ENCODE peak calls at places on chromosomes 5 and 9, in four cellular contexts. One of them, this sample, is unnamed.

GRCh38 chr5:91176288-91177016 is 206.7 kb downstream of the ARRDC3 start:
- DNase-seq in heart left ventricle: no peak
- DNase-seq in mucosa of gallbladder: no peak
- DNase-seq in heart right ventricle: no peak
- DNase-seq in this sample: no peak

GRCh38 chr9:127446720-127447415 is 4.3 kb downstream of the RPL12 start:
- DNase-seq in heart left ventricle: no peak
- DNase-seq in mucosa of gallbladder: no peak
- DNase-seq in heart right ventricle: no peak
- DNase-seq in this sample: no peak

GRCh38 chr5:60332244-60333018 is 367.5 kb downstream of the DEPDC1B start:
- DNase-seq in heart left ventricle: no peak
- DNase-seq in mucosa of gallbladder: no peak
- DNase-seq in heart right ventricle: no peak
- DNase-seq in this sample: peak; percentile 23

GRCh38 chr9:35518212-35518917 is 28.5 kb downstream of the RUSC2 start:
- DNase-seq in heart left ventricle: no peak
- DNase-seq in mucosa of gallbladder: peak; percentile 79
- DNase-seq in heart right ventricle: no peak
- DNase-seq in this sample: peak; percentile 98

GRCh38 chr9:135032868-135033460 is 54.5 kb upstream of the OLFM1 start:
- DNase-seq in heart left ventricle: no peak
- DNase-seq in mucosa of gallbladder: no peak
- DNase-seq in heart right ventricle: no peak
- DNase-seq in this sample: no peak

GRCh38 chr5:148967783-148968182 is 95.1 kb downstream of the SH3TC2 start:
- DNase-seq in heart left ventricle: no peak
- DNase-seq in mucosa of gallbladder: peak; percentile 59
- DNase-seq in heart right ventricle: no peak
- DNase-seq in this sample: no peak

GRCh38 chr9:113446323-113446740 is 17.2 kb upstream of the RGS3 start:
- DNase-seq in heart left ventricle: no peak
- DNase-seq in mucosa of gallbladder: no peak
- DNase-seq in heart right ventricle: no peak
- DNase-seq in this sample: no peak

GRCh38 chr5:176533390-176533789 is 3.8 kb downstream of the RNF44 start:
- DNase-seq in heart left ventricle: peak; percentile 50
- DNase-seq in mucosa of gallbladder: no peak
- DNase-seq in heart right ventricle: no peak
- DNase-seq in this sample: no peak

GRCh38 chr9:74662616-74663015 is 165.5 kb downstream of the RORB start:
- DNase-seq in heart left ventricle: no peak
- DNase-seq in mucosa of gallbladder: no peak
- DNase-seq in heart right ventricle: no peak
- DNase-seq in this sample: no peak

GRCh38 chr5:82327961-82328360 is 49.8 kb upstream of the RPS23 start:
- DNase-seq in heart left ventricle: no peak
- DNase-seq in mucosa of gallbladder: no peak
- DNase-seq in heart right ventricle: no peak
- DNase-seq in this sample: no peak

GRCh38 chr9:135336722-135337490 is 142.7 kb upstream of the PPP1R26 start:
- DNase-seq in heart left ventricle: peak; percentile 1
- DNase-seq in mucosa of gallbladder: no peak
- DNase-seq in heart right ventricle: no peak
- DNase-seq in this sample: no peak

GRCh38 chr5:56123531-56124243 is 109.4 kb downstream of the ANKRD55 start:
- DNase-seq in heart left ventricle: peak; percentile 41
- DNase-seq in mucosa of gallbladder: peak; percentile 86
- DNase-seq in heart right ventricle: peak; percentile 56
- DNase-seq in this sample: peak; percentile 77

GRCh38 chr9:129500166-129500862 is 120.6 kb downstream of the C9orf50 start:
- DNase-seq in heart left ventricle: peak; percentile 40
- DNase-seq in mucosa of gallbladder: no peak
- DNase-seq in heart right ventricle: no peak
- DNase-seq in this sample: no peak

GRCh38 chr9:127567898-127568617 is 44.0 kb upstream of the STXBP1 start:
- DNase-seq in heart left ventricle: no peak
- DNase-seq in mucosa of gallbladder: no peak
- DNase-seq in heart right ventricle: no peak
- DNase-seq in this sample: no peak

GRCh38 chr9:137222190-137223077 is at the start of gene RNF208:
- DNase-seq in heart left ventricle: no peak
- DNase-seq in mucosa of gallbladder: no peak
- DNase-seq in heart right ventricle: no peak
- DNase-seq in this sample: no peak

GRCh38 chr9:38358390-38359296 is 33.9 kb upstream of the ALDH1B1 start:
- DNase-seq in heart left ventricle: no peak
- DNase-seq in mucosa of gallbladder: peak; percentile 38
- DNase-seq in heart right ventricle: no peak
- DNase-seq in this sample: no peak

GRCh38 chr9:22211588-22212360 is 202.7 kb upstream of the CDKN2B start:
- DNase-seq in heart left ventricle: no peak
- DNase-seq in mucosa of gallbladder: no peak
- DNase-seq in heart right ventricle: no peak
- DNase-seq in this sample: peak; percentile 86

GRCh38 chr9:98375138-98375726 is 119.8 kb upstream of the TBC1D2 start:
- DNase-seq in heart left ventricle: no peak
- DNase-seq in mucosa of gallbladder: no peak
- DNase-seq in heart right ventricle: no peak
- DNase-seq in this sample: peak; percentile 51

GRCh38 chr9:126834672-126835071 is 25.8 kb upstream of the ZBTB34 start:
- DNase-seq in heart left ventricle: no peak
- DNase-seq in mucosa of gallbladder: no peak
- DNase-seq in heart right ventricle: no peak
- DNase-seq in this sample: no peak

GRCh38 chr5:74149395-74149794 is 491.1 kb downstream of the ENC1 start:
- DNase-seq in heart left ventricle: no peak
- DNase-seq in mucosa of gallbladder: no peak
- DNase-seq in heart right ventricle: no peak
- DNase-seq in this sample: no peak

GRCh38 chr5:15702102-15702501 is 202.1 kb downstream of the FBXL7 start:
- DNase-seq in heart left ventricle: no peak
- DNase-seq in mucosa of gallbladder: no peak
- DNase-seq in heart right ventricle: no peak
- DNase-seq in this sample: peak; percentile 43

GRCh38 chr5:6660704-6661103 is 27.5 kb downstream of the SRD5A1 start:
- DNase-seq in heart left ventricle: no peak
- DNase-seq in mucosa of gallbladder: no peak
- DNase-seq in heart right ventricle: no peak
- DNase-seq in this sample: no peak

GRCh38 chr5:40166757-40167156 is 513.0 kb upstream of the PTGER4 start:
- DNase-seq in heart left ventricle: no peak
- DNase-seq in mucosa of gallbladder: no peak
- DNase-seq in heart right ventricle: no peak
- DNase-seq in this sample: no peak

GRCh38 chr5:80109549-80110478 is 74.7 kb downstream of the THBS4 start:
- DNase-seq in heart left ventricle: peak; percentile 77
- DNase-seq in mucosa of gallbladder: peak; percentile 65
- DNase-seq in heart right ventricle: peak; percentile 79
- DNase-seq in this sample: no peak

GRCh38 chr9:118059520-118060278 is 355.5 kb downstream of the TLR4 start:
- DNase-seq in heart left ventricle: peak; percentile 10
- DNase-seq in mucosa of gallbladder: peak; percentile 15
- DNase-seq in heart right ventricle: peak; percentile 20
- DNase-seq in this sample: peak; percentile 2

GRCh38 chr5:20231040-20231439 is 243.0 kb upstream of the CDH18 start:
- DNase-seq in heart left ventricle: no peak
- DNase-seq in mucosa of gallbladder: no peak
- DNase-seq in heart right ventricle: no peak
- DNase-seq in this sample: no peak

GRCh38 chr5:167721926-167722440 is 569.5 kb upstream of the WWC1 start:
- DNase-seq in heart left ventricle: no peak
- DNase-seq in mucosa of gallbladder: no peak
- DNase-seq in heart right ventricle: no peak
- DNase-seq in this sample: no peak

GRCh38 chr5:351911-352225 is 30.4 kb downstream of the AHRR start:
- DNase-seq in heart left ventricle: no peak
- DNase-seq in mucosa of gallbladder: no peak
- DNase-seq in heart right ventricle: no peak
- DNase-seq in this sample: no peak

GRCh38 chr5:165624547-165624946 is 2119.1 kb downstream of the MAT2B start:
- DNase-seq in heart left ventricle: no peak
- DNase-seq in mucosa of gallbladder: no peak
- DNase-seq in heart right ventricle: no peak
- DNase-seq in this sample: no peak

This sample was measured in HS-27A.